ENCODE peak calls at places on chromosomes 16 and 17, in four cellular contexts. S is C1 segment of cervical spinal cord; Z is activated T-cell treated with anti-CD3 and anti-CD28 coated beads, Interleukin-2, amount 50 U/mL, for 4 hours; H is dermis blood vessel endothelial cell. L is an unnamed sample.

GRCh38 chr17:40530988-40531971 is 29.9 kb upstream of the TNS4 start:
- DNase-seq in S (no peak), Z (peak; percentile 74), H (no peak), L (no peak)

GRCh38 chr16:10966129-10966528 is 21.8 kb downstream of the CLEC16A start:
- DNase-seq in S (no peak), Z (no peak), H (no peak), L (no peak)

GRCh38 chr16:19499006-19499405 is 22.9 kb downstream of the GDE1 start:
- DNase-seq in S (no peak), Z (no peak), H (no peak), L (no peak)

GRCh38 chr17:40251576-40251975 is 32.5 kb downstream of the WIPF2 start:
- DNase-seq in S (no peak), Z (no peak), H (peak; percentile 87), L (no peak)

GRCh38 chr17:3552916-3553315 is 4.7 kb downstream of the TRPV3 start:
- DNase-seq in S (no peak), Z (no peak), H (no peak), L (no peak)

GRCh38 chr17:77453613-77454559 is 313.1 kb downstream of the SEC14L1 start:
- DNase-seq in S (no peak), Z (peak; percentile 40), H (peak; percentile 30), L (no peak)

GRCh38 chr17:19753661-19754463 is 5.8 kb upstream of the ALDH3A1 start:
- DNase-seq in S (peak; percentile 61), Z (no peak), H (peak; percentile 47), L (no peak)

GRCh38 chr16:9077001-9077809 is 14.2 kb upstream of the HAPSTR1 start:
- DNase-seq in S (no peak), Z (no peak), H (no peak), L (no peak)